ENCODE peak calls at places on chromosomes 2 and 18, in five cellular contexts. Q, K, U, Y and G are unnamed samples.

GRCh38 chr2:43223412-43224040 is 2.9 kb downstream of the ZFP36L2 start:
- DNase-seq in Y (no peak), U (no peak), K (peak), Q (peak), G (no peak)

GRCh38 chr2:18436408-18437077 is 123.9 kb downstream of the RDH14 start:
- DNase-seq in U (no peak), Y (no peak), K (peak), Q (no peak), G (no peak)

GRCh38 chr2:238879621-238880377 is 31.9 kb downstream of the TWIST2 start:
- DNase-seq in Q (no peak), K (no peak), U (no peak), Y (no peak), G (no peak)

GRCh38 chr2:19045151-19045550 is 313.3 kb downstream of the OSR1 start:
- DNase-seq in Y (no peak), U (no peak), Q (no peak), K (no peak), G (no peak)

GRCh38 chr18:26487437-26487836 is 60.9 kb downstream of the KCTD1 start:
- DNase-seq in Y (no peak), U (no peak), Q (no peak), K (peak), G (no peak)

GRCh38 chr2:1731512-1731962 is 12.8 kb downstream of the PXDN start:
- DNase-seq in K (peak), Q (no peak), Y (no peak), U (no peak), G (peak)

GRCh38 chr2:158204741-158205165 is 103.1 kb downstream of the UPP2 start:
- DNase-seq in U (no peak), Q (no peak), K (no peak), Y (no peak), G (no peak)

GRCh38 chr2:200650195-200650594 is 64.4 kb downstream of the AOX1 start:
- DNase-seq in K (peak), Y (no peak), Q (no peak), U (no peak), G (no peak)